ENCODE peak calls at places on chromosomes 11 and 22, in eight cellular contexts. O, F, Y, Z, Q, X, J and D are unnamed samples.

GRCh38 chr11:7597620-7598019 is 75.7 kb downstream of the CYB5R2 start:
- DNase-seq in O (no peak), F (no peak), Y (no peak), Z (no peak), Q (no peak), X (no peak), J (peak), D (peak)

GRCh38 chr11:130873766-130874165 is 42.5 kb downstream of the SNX19 start:
- DNase-seq in O (peak), F (no peak), Y (no peak), Z (no peak), Q (no peak), X (no peak), J (no peak), D (no peak)

GRCh38 chr11:22189660-22190059 is 3.2 kb upstream of the ANO5 start:
- DNase-seq in O (no peak), F (no peak), Y (no peak), Z (no peak), Q (no peak), X (no peak), J (no peak), D (no peak)

GRCh38 chr11:124536520-124536919 is 6.9 kb downstream of the OR8B12 start:
- DNase-seq in O (no peak), F (no peak), Y (no peak), Z (no peak), Q (no peak), X (no peak), J (peak), D (no peak)

GRCh38 chr22:40826984-40827741 is 8.0 kb upstream of the SLC25A17 start:
- DNase-seq in O (no peak), F (no peak), Y (no peak), Z (no peak), Q (no peak), X (no peak), J (no peak), D (no peak)

GRCh38 chr22:26567610-26568009 is 22.3 kb downstream of the TPST2 start:
- DNase-seq in O (no peak), F (no peak), Y (no peak), Z (no peak), Q (no peak), X (no peak), J (no peak), D (no peak)

GRCh38 chr11:95506777-95507176 is 275.8 kb upstream of the SESN3 start:
- DNase-seq in O (no peak), F (no peak), Y (no peak), Z (no peak), Q (no peak), X (no peak), J (no peak), D (no peak)

GRCh38 chr22:25880524-25880923 is 138.5 kb downstream of the MYO18B start:
- DNase-seq in O (no peak), F (no peak), Y (no peak), Z (no peak), Q (no peak), X (no peak), J (no peak), D (no peak)

GRCh38 chr11:68677432-68677831 is 6.9 kb upstream of the GAL start:
- DNase-seq in O (no peak), F (no peak), Y (no peak), Z (no peak), Q (no peak), X (peak), J (no peak), D (no peak)

GRCh38 chr22:41517172-41518047 is 26.9 kb downstream of the POLR3H start:
- DNase-seq in O (no peak), F (peak), Y (no peak), Z (peak), Q (peak), X (no peak), J (no peak), D (peak)

GRCh38 chr22:28112548-28113043 is 193.5 kb upstream of the PITPNB start:
- DNase-seq in O (no peak), F (no peak), Y (no peak), Z (no peak), Q (no peak), X (no peak), J (peak), D (no peak)

GRCh38 chr22:28874061-28874460 is 9.3 kb upstream of the ZNRF3 start:
- DNase-seq in O (no peak), F (no peak), Y (no peak), Z (no peak), Q (no peak), X (no peak), J (no peak), D (no peak)

GRCh38 chr11:11724994-11725393 is 103.2 kb upstream of the GALNT18 start:
- DNase-seq in O (no peak), F (no peak), Y (no peak), Z (no peak), Q (no peak), X (no peak), J (no peak), D (no peak)

GRCh38 chr11:71580057-71581003 is 2.3 kb downstream of the KRTAP5-11 start:
- DNase-seq in O (peak), F (no peak), Y (no peak), Z (peak), Q (no peak), X (no peak), J (no peak), D (peak)

GRCh38 chr11:26331911-26332571 is at the start of gene ANO3:
- DNase-seq in O (peak), F (no peak), Y (no peak), Z (peak), Q (no peak), X (peak), J (peak), D (peak)

GRCh38 chr11:67699521-67699920 is 25.1 kb upstream of the ALDH3B2 start:
- DNase-seq in O (no peak), F (no peak), Y (no peak), Z (no peak), Q (no peak), X (no peak), J (no peak), D (no peak)

GRCh38 chr11:102830328-102830727 is 13.1 kb downstream of the MMP3 start:
- DNase-seq in O (no peak), F (no peak), Y (no peak), Z (no peak), Q (no peak), X (no peak), J (no peak), D (no peak)

GRCh38 chr22:42938976-42939375 is 76.0 kb downstream of the PACSIN2 start:
- DNase-seq in O (no peak), F (no peak), Y (no peak), Z (no peak), Q (no peak), X (no peak), J (no peak), D (no peak)

GRCh38 chr22:40199223-40199622 is 21.5 kb downstream of the TNRC6B start:
- DNase-seq in O (no peak), F (no peak), Y (no peak), Z (no peak), Q (no peak), X (no peak), J (no peak), D (no peak)

GRCh38 chr11:3340025-3340424 is 38.9 kb downstream of the ZNF195 start:
- DNase-seq in O (peak), F (no peak), Y (no peak), Z (no peak), Q (no peak), X (peak), J (no peak), D (no peak)

GRCh38 chr11:77244277-77245014 is 57.0 kb downstream of the GDPD4 start:
- DNase-seq in O (no peak), F (no peak), Y (no peak), Z (no peak), Q (no peak), X (peak), J (no peak), D (no peak)

GRCh38 chr11:34028407-34028804 is 23.1 kb upstream of the CAPRIN1 start:
- DNase-seq in O (no peak), F (no peak), Y (no peak), Z (no peak), Q (no peak), X (no peak), J (no peak), D (peak)

GRCh38 chr11:130369141-130369691 is 54.5 kb upstream of the ZBTB44 start:
- DNase-seq in O (no peak), F (no peak), Y (no peak), Z (no peak), Q (no peak), X (no peak), J (no peak), D (no peak)

GRCh38 chr11:130178441-130178971 is 18.9 kb downstream of the ST14 start:
- DNase-seq in O (no peak), F (no peak), Y (no peak), Z (no peak), Q (no peak), X (no peak), J (no peak), D (peak)

GRCh38 chr22:45584121-45584570 is 81.5 kb downstream of the FBLN1 start:
- DNase-seq in O (no peak), F (no peak), Y (no peak), Z (no peak), Q (no peak), X (peak), J (peak), D (no peak)

GRCh38 chr22:35218079-35218478 is 39.2 kb upstream of the HMGXB4 start:
- DNase-seq in O (no peak), F (no peak), Y (no peak), Z (no peak), Q (no peak), X (no peak), J (no peak), D (no peak)

GRCh38 chr11:57116654-57117053 is 65.1 kb upstream of the LRRC55 start:
- DNase-seq in O (no peak), F (no peak), Y (no peak), Z (peak), Q (no peak), X (no peak), J (no peak), D (peak)

GRCh38 chr22:48591286-48592065 is 1236.2 kb downstream of the BRD1 start:
- DNase-seq in O (no peak), F (no peak), Y (no peak), Z (no peak), Q (no peak), X (no peak), J (no peak), D (no peak)

GRCh38 chr22:38566726-38567504 is 3.1 kb downstream of the DMC1 start:
- DNase-seq in O (no peak), F (no peak), Y (no peak), Z (no peak), Q (no peak), X (no peak), J (no peak), D (no peak)

GRCh38 chr11:117610045-117610444 is 187.0 kb downstream of the DSCAML1 start:
- DNase-seq in O (no peak), F (no peak), Y (no peak), Z (no peak), Q (no peak), X (no peak), J (no peak), D (no peak)

GRCh38 chr11:57357310-57357709 is 19.2 kb downstream of the P2RX3 start:
- DNase-seq in O (no peak), F (no peak), Y (no peak), Z (no peak), Q (no peak), X (no peak), J (no peak), D (no peak)

GRCh38 chr11:72348250-72348649 is 86.1 kb downstream of the CLPB start:
- DNase-seq in O (no peak), F (no peak), Y (no peak), Z (no peak), Q (no peak), X (no peak), J (no peak), D (no peak)

GRCh38 chr11:7143908-7144307 is 55.1 kb downstream of the RBMXL2 start:
- DNase-seq in O (no peak), F (no peak), Y (no peak), Z (no peak), Q (no peak), X (no peak), J (no peak), D (no peak)

GRCh38 chr11:35529971-35530495 is 4.6 kb upstream of the PAMR1 start:
- DNase-seq in O (peak), F (no peak), Y (no peak), Z (no peak), Q (no peak), X (peak), J (no peak), D (no peak)

GRCh38 chr22:31692186-31692886 is 30.3 kb upstream of the PISD start:
- DNase-seq in O (no peak), F (no peak), Y (no peak), Z (no peak), Q (no peak), X (no peak), J (no peak), D (no peak)